ENCODE peak calls at places on chromosomes 3 and 15, in four cellular contexts. I is sigmoid colon, B is transverse colon, U is tibial nerve. V is an unnamed sample. For H3K27me3 and H3K4me1, the result is how much of the 10 kb centered on the place peaks cover.

GRCh38 chr3:66469220-66469640 is 31.6 kb downstream of the LRIG1 start:
- DNase-seq in U (no peak), I (no peak), B (no peak), V (no peak)

GRCh38 chr3:138003069-138003468 is 6.9 kb upstream of the CLDN18 start:
- DNase-seq in I (no peak), B (no peak), U (no peak), V (no peak)

GRCh38 chr3:22089284-22089683 is 338.3 kb upstream of the ZNF385D start:
- DNase-seq in U (no peak), B (peak), I (no peak), V (peak)

GRCh38 chr3:25313286-25313685 is 114.8 kb upstream of the RARB start:
- DNase-seq in B (no peak), U (no peak), I (no peak), V (no peak)

GRCh38 chr15:37452498-37452897 is 352.1 kb upstream of the MEIS2 start:
- DNase-seq in B (no peak), I (no peak), U (no peak), V (no peak)

GRCh38 chr3:108125550-108126071 is 34.8 kb upstream of the CD47 start:
- DNase-seq in B (peak), I (no peak), U (no peak), V (no peak)

GRCh38 chr3:147655236-147655635 is 246.1 kb downstream of the ZIC1 start:
- DNase-seq in B (no peak), I (no peak), U (no peak), V (no peak)

GRCh38 chr3:193134895-193135294 is 106.1 kb upstream of the PLAAT1 start:
- DNase-seq in B (no peak), I (no peak), U (no peak), V (no peak)

GRCh38 chr3:133932009-133932408 is 36.3 kb upstream of the RAB6B start:
- DNase-seq in B (no peak), U (no peak), I (no peak), V (no peak)

GRCh38 chr3:71973337-71974030 is 188.5 kb upstream of the PROK2 start:
- DNase-seq in B (no peak), U (no peak), I (no peak), V (no peak)

GRCh38 chr15:96324900-96325299 is 5.6 kb upstream of the NR2F2 start:
- DNase-seq in I (no peak), B (no peak), U (no peak), V (no peak)

GRCh38 chr15:96325579-96326331 is 4.7 kb upstream of the NR2F2 start:
- DNase-seq in U (peak), B (no peak), I (no peak), V (no peak)

GRCh38 chr15:96323250-96324162 is 7.0 kb upstream of the NR2F2 start:
- DNase-seq in U (no peak), I (no peak), B (no peak), V (no peak)

GRCh38 chr15:96322401-96323249 is 7.9 kb upstream of the NR2F2 start:
- DNase-seq in I (peak), U (peak), B (no peak), V (no peak)

DNA sequence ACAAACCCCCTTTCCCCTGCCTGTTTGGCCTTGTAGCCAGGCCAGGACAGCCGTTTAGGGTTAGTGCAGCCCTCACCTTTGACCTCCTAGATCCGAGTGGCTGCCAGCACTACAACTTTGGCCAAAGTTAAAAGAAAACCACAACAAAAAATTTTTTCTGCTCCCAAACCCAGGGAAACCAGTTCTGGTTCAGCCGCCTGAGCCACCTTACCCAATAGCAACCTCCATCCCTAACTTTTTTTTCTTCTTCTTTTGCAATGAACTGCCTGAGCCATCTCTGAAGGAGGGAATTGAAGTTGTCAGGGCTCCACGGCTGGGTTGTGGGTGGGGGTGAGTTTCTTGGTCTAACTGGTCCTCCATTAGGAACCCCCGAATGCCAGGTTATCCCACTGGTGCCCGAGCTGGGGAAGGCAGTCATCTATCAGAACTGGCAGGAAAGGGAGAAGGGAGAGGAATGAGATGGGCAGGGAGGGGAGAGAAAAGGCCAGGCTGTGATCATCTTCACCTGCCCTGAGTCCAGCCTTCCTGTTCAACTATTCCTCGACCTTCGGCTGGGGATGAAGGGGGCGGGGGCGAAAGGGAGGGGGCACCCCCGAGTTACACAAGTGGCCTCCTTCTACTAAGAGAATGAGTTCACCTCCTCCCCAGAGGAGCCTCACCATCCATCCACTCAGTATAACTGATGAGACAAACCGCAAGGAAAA is 6.2 kb upstream of the NR2F2 start:
- DNase-seq in U (peak), B (no peak), I (peak), V (no peak)
- H3K27me3 ChIP-seq in U (under half), B (half or more), I (under half), V (half or more)

GRCh38 chr3:54918516-54918915 is 9.3 kb downstream of the LRTM1 start:
- DNase-seq in U (no peak), B (no peak), I (no peak), V (no peak)
- H3K4me1 ChIP-seq in U (under half), B (under half), I (under half), V (under half)

DNA sequence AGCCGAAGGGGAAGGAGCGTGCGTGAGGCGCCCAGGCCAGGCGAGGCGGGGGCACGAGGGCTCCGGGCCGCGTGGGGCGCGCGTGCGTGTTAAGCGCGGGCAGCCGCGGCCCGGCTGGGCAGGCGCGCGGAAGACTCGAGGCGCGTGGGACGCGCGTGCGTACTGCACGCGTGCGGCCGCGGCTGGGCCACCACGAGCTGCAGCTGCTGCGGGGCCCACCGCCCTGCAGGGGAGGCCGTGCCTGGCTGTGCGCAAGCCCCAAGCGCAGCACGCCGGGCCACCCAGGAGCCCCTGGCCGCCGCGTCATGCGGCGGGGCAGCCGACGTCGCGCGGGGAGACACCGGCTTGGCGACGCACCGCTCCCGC is 619 bp upstream of the TRIM71 start:
- DNase-seq in I (no peak), U (no peak), B (no peak), V (no peak)
- H3K27me3 ChIP-seq in I (half or more), U (half or more), B (half or more), V (under half)

GRCh38 chr3:11591401-11592266 is 52.1 kb downstream of the VGLL4 start:
- DNase-seq in I (peak), U (peak), B (no peak), V (no peak)
- H3K4me1 ChIP-seq in I (under half), U (half or more), B (under half), V (under half)

DNA sequence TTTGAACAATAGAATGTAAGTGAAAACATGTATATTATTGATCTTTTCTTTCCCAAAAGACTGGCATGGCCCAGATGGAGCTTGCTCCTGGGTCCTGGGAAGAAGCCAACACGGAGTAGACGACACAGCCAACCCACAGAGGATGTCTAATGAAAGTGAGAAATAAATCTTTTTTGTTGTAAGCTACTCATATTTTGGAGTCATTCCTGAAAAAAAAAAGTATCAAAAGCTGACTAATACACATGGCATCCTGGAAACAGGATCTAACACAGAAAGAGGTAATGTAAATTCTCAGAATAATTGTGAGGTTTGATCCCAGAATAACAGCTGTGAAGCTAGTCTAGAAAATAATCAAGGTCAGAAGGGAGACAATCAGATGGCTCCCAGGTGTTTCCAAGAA is 12.6 kb upstream of the FRMD5 start:
- DNase-seq in U (no peak), I (no peak), B (no peak), V (no peak)
- H3K27me3 ChIP-seq in U (under half), I (under half), B (under half), V (under half)

GRCh38 chr15:34933432-34933975 is 36.0 kb downstream of the AQR start:
- DNase-seq in B (no peak), I (no peak), U (no peak), V (no peak)

GRCh38 chr15:34927726-34928125 is 41.8 kb downstream of the AQR start:
- DNase-seq in I (no peak), B (no peak), U (no peak), V (no peak)
- H3K4me1 ChIP-seq in I (under half), B (under half), U (under half), V (under half)

V was measured in iPS DF 6.9.